ENCODE peak calls at places on chromosomes 2 and 18, in six cellular contexts. H is upper lobe of right lung, R is OCI-LY7, N is endodermal cell, Z is HCT116, V is colonic mucosa. D is an unnamed sample. For H3K4me1, the result is how much of the 10 kb centered on the place peaks cover.

GRCh38 chr18:78561757-78562445 is 417.7 kb upstream of the SALL3 start:
- DNase-seq in H (no peak), R (no peak), N (no peak), Z (no peak), V (no peak), D (no peak)

GRCh38 chr2:45399040-45399784 is 211.9 kb downstream of the SRBD1 start:
- DNase-seq in H (no peak), R (no peak), N (no peak), Z (no peak), V (no peak), D (no peak)

GRCh38 chr2:100186126-100186525 is 43.7 kb upstream of the AFF3 start:
- DNase-seq in H (peak), R (no peak), N (no peak), Z (no peak), V (no peak), D (no peak)

GRCh38 chr2:86468162-86469033 is 27.2 kb downstream of the KDM3A start:
- DNase-seq in H (no peak), R (no peak), N (no peak), Z (no peak), V (no peak), D (no peak)

GRCh38 chr2:72859831-72860262 is 27.4 kb upstream of the SPR start:
- DNase-seq in H (no peak), R (peak), N (peak), Z (peak), V (peak), D (peak)

GRCh38 chr18:55239764-55240163 is 280.5 kb upstream of the CCDC68 start:
- DNase-seq in H (no peak), R (no peak), N (no peak), Z (no peak), V (no peak), D (no peak)

GRCh38 chr2:239444626-239445625 is 44.1 kb upstream of the HDAC4 start:
- DNase-seq in H (peak), R (no peak), N (no peak), Z (no peak), V (no peak), D (no peak)

GRCh38 chr2:236073867-236074655 is 94.1 kb downstream of the GBX2 start:
- DNase-seq in H (no peak), R (no peak), N (no peak), Z (no peak), V (no peak), D (no peak)

GRCh38 chr2:223688094-223688835 is 86.1 kb upstream of the SCG2 start:
- DNase-seq in H (no peak), R (no peak), N (peak), Z (no peak), V (no peak), D (no peak)

GRCh38 chr2:105308785-105309540 is 20.6 kb downstream of the TGFBRAP1 start:
- DNase-seq in H (no peak), R (no peak), N (no peak), Z (no peak), V (no peak), D (no peak)

GRCh38 chr2:27123302-27124150 is at the start of gene ABHD1:
- DNase-seq in H (peak), R (peak), N (peak), Z (no peak), V (peak), D (no peak)

GRCh38 chr2:65030481-65030880 is 25.7 kb upstream of the CEP68 start:
- DNase-seq in H (no peak), R (peak), N (no peak), Z (no peak), V (peak), D (no peak)

GRCh38 chr2:174023591-174024523 is 58.7 kb upstream of the SP3 start:
- DNase-seq in H (peak), R (no peak), N (peak), Z (peak), V (no peak), D (no peak)

GRCh38 chr2:43360137-43360536 is 133.7 kb upstream of the ZFP36L2 start:
- DNase-seq in H (no peak), R (no peak), N (no peak), Z (no peak), V (no peak), D (no peak)

GRCh38 chr2:230129343-230129742 is 60.6 kb upstream of the SLC16A14 start:
- DNase-seq in H (no peak), R (no peak), N (no peak), Z (no peak), V (no peak), D (no peak)

GRCh38 chr18:55435592-55435991 is 152.4 kb downstream of the TCF4 start:
- DNase-seq in H (no peak), R (no peak), N (no peak), Z (no peak), V (no peak), D (no peak)

GRCh38 chr2:62369549-62370164 is 136.3 kb downstream of the TMEM17 start:
- DNase-seq in H (no peak), R (no peak), N (no peak), Z (no peak), V (peak), D (no peak)

GRCh38 chr2:226362991-226363390 is 436.6 kb downstream of the IRS1 start:
- DNase-seq in H (no peak), R (no peak), N (no peak), Z (no peak), V (no peak), D (no peak)

GRCh38 chr2:99865217-99865569 is 277.2 kb downstream of the AFF3 start:
- DNase-seq in H (no peak), R (no peak), N (no peak), Z (no peak), V (no peak), D (no peak)

GRCh38 chr18:710418-711300 is 1.8 kb downstream of the ENOSF1 start:
- DNase-seq in H (no peak), R (no peak), N (no peak), Z (no peak), V (no peak), D (no peak)

GRCh38 chr2:219282943-219283581 is 3.9 kb downstream of the DNAJB2 start:
- DNase-seq in H (peak), R (no peak), N (no peak), Z (no peak), V (no peak), D (no peak)

GRCh38 chr2:66331176-66331575 is 103.7 kb upstream of the MEIS1 start:
- DNase-seq in H (no peak), R (no peak), N (no peak), Z (no peak), V (no peak), D (no peak)

GRCh38 chr18:30987479-30988241 is 54.9 kb downstream of the DSC3 start:
- DNase-seq in H (no peak), R (no peak), N (no peak), Z (peak), V (peak), D (no peak)

GRCh38 chr2:43088148-43089073 is 138.0 kb downstream of the ZFP36L2 start:
- DNase-seq in H (no peak), R (no peak), N (no peak), Z (no peak), V (no peak), D (no peak)

GRCh38 chr2:185608799-185609198 is 129.8 kb upstream of the FSIP2 start:
- DNase-seq in H (no peak), R (peak), N (no peak), Z (peak), V (no peak), D (no peak)

GRCh38 chr2:42973771-42974170 is 181.4 kb upstream of the HAAO start:
- DNase-seq in H (peak), R (no peak), N (no peak), Z (no peak), V (no peak), D (peak)

GRCh38 chr2:159201321-159202063 is 85.0 kb downstream of the WDSUB1 start:
- DNase-seq in H (no peak), R (no peak), N (no peak), Z (no peak), V (no peak), D (no peak)

GRCh38 chr2:29420484-29420883 is 305.3 kb downstream of the CLIP4 start:
- DNase-seq in H (no peak), R (no peak), N (no peak), Z (no peak), V (no peak), D (no peak)

DNA sequence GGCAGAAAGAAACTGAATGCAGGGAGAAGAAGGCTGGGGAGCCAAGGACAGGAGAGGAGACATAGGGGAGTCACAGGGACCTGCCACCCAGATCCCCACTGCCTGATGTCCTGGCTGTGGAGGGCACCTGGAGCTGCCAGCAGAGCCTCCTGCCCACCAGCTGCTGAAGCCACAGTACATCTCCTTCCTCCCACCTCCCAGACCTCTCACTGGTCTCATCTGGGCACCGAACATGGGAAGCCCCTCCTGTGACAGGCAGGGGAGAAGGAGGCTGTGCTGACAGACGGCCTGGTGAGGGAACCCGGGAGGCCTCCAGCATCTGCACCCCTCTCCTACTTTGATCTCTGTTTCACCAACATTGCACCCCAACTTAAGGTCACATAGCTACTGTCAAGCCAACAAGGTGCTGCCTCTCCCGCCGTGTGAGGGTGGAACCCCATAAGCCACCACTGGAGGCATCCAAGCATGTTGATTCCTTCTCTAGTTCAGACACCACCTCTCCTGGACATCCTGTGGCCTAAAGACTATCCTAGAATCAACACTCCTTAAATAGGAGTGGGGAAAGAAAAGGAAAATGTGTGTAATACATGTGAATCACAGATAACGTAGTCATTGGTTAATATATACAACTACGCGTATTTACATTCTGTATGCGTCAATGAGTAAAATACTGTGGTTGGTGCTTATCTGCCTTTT is 3.6 kb upstream of the RNPEPL1 start:
- DNase-seq in H (no peak), R (peak), N (peak), Z (no peak), V (peak), D (no peak)
- TF ChIP-seq CTCF in H (no peak), R (peak), N (peak), Z (peak), V (no peak), D (no peak)

DNA sequence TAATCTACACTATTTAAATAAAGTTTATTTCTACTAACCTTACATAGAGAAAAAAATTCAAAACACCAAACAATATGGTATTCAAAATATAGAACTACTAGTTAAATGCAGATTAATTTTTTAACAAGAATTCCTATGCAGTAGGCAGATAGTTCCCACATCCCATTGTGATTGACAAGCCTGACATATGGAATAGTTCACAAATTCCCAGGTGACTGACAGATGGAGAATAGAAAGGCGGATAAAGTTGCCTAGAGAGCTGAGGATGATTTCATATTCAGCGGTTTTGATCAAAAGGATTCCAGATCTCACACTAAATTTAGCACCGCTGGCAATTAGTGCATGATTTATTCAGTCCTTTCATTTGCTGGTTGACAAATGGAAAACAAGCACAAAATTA is 733.8 kb upstream of the POU3F3 start:
- DNase-seq in H (no peak), R (no peak), N (no peak), Z (no peak), V (no peak), D (no peak)
- H3K27ac ChIP-seq in H (no peak), R (no peak), N (no peak), Z (no peak), V (no peak), D (no peak)

DNA sequence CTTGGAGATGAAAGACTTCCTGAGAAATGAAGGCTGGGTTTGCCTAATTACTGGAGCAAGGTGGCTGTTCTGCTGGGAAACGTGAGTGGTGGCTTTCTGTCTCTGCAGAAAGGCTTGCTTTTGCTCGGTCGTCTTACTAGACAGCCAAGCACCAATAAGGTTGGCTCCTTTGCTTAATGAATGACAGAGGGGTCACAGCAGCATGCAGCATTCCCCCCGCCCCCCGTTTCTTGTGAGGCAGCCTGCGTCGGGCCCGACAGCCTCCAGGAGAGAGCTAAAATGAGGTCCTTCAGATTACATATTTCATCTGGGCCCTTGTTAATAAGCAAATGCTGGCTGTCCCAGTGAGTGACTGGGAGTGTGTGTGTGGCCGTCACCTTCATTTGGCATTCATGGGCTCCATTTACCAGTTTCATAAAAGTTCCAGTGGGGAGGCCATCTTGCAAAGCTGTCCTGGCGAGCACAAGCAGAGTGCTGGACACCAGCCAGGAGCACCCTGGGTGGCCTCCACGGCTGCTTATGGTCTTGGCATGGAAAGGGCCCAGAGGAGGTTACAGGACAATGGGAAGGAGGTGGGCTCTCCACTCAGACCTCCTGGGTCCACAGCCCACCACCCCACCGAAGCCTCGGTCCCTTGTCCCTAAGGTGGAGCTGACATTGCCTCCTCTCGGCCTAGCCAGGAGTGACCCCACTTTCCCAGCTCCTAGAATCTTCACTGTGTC is 37.2 kb downstream of the ODC1 start:
- DNase-seq in H (no peak), R (peak), N (no peak), Z (no peak), V (no peak), D (no peak)
- H3K4me1 ChIP-seq in H (under half), R (half or more), N (under half), Z (under half), V (under half), D (under half)

DNA sequence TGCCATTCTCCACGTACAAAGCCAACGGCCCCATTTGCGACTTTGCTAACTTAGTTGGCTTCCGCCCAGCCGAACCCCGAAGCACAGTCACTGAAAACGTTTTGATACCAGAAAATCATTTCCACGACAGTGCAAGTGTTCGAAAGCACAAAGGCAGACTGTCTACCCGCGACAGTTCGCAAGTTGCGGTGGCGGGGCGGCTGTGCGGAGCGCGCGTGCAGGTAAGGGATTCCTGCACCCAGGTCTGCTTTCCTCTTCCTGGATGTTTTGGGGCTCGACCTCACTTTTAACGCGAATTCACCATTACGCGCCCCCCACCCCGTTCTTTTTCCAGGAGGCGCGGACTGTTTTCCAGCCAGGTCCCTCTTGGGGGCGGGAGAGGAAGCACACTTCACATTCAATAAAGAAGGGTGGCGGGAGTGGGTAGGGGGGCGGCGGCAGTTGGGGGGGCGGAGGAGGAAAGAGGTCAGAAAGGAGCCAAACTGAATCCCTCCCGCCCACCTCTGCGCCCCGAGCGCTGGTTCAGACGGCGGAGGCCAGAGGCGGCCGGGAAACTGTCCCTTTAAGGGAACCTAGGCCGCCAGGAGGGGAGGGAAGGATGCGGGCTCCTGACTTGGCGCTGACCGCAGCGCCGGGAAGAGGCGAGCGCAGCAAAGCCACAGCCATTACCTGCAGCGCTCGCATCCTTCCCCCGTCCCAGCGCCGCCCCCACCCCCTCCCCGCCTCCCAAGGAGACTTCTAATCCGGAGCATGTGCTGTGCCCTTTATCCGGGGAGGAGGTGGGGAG is 107.5 kb upstream of the KCTD1 start:
- DNase-seq in H (peak), R (no peak), N (peak), Z (no peak), V (peak), D (peak)
- TF ChIP-seq CTCF in H (peak), R (no peak), N (peak), Z (no peak), V (no peak), D (peak)

GRCh38 chr2:55809875-55810620 is 113.5 kb downstream of the EFEMP1 start:
- DNase-seq in H (no peak), R (no peak), N (no peak), Z (no peak), V (no peak), D (no peak)
- H3K27ac ChIP-seq in H (no peak), R (no peak), N (no peak), Z (no peak), V (no peak), D (no peak)

DNA sequence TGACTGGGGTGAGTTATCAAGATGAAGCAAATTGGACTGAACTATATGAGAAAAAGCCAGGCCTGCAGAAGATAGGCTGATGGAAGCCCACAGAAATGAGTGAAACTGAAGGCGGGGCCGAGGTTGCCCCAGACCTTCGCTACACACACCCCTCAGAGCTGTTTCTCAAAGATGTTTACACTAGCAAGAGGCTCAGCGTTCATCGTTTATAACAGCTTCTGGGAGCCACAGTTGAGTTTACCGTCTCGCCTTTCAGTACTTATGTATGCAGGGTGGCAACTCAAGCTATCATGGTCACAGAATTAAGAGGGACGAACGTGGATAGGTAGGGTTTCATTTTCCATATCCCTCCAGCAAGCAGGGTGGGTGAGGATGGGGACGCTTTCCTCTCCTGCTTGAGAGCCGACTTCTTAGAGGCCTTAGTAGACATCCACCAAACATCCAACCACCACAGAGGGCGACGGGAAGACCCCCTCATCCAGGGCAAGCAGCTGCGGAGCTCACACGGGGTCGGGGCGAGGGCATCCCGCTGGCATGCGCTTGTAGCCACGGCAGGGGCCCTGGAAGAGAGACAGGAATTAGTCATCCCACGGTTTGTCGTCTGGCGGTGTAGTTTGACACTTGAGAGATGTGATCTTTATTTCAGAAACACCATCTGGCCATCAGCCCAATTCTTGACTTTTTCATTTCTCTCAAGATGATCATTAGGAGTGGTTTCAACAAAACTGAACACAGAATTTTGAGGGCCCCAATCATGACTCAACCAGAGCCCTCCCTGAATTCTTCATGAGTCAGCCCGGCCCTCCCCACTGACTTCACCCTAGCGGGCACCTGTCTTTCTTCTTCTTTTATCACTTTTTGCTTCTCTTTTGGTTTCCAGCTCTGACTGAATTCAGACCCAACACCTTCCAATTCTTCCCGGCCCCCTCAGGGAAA is 109.1 kb upstream of the CTDP1 start:
- DNase-seq in H (no peak), R (no peak), N (peak), Z (peak), V (peak), D (no peak)
- H3K4me1 ChIP-seq in H (under half), R (under half), N (under half), Z (under half), V (under half), D (under half)

DNA sequence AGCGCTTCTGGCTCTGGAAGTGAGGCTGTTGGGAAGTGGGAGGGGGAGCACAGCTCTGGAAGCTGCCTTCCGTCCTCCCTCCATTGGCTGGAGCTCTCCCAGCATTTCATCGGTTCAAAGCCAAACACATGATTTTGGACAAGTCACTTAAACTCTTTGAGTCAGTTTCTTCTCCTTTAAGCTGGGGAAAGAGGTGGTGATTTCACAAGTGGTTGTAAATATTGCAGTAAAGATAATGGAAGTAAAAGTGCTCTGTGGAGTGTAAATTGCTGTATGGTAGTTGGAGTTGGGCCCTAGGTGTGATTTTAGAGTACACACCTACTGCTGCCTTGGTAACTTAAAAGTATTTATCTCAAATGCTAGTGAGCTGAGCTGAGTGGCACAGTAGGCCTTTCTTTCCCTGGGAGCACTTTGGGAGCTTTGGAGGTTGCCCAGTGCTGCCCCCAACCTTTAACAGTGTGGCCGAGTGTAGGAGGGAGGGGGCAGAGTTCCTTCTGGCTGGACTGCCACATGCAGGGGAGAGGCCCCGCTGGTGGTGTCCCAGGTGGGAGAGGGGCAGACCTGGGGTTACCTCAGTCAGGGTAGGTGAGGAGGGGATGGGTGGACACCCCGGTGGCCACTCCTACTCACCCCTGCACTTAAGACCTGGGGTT is 54.7 kb downstream of the ASAP2 start:
- DNase-seq in H (no peak), R (no peak), N (no peak), Z (no peak), V (no peak), D (peak)
- TF ChIP-seq CTCF in H (no peak), R (no peak), N (peak), Z (no peak), V (no peak), D (no peak)

GRCh38 chr2:25379535-25379934 is 37.8 kb upstream of the DNMT3A start:
- DNase-seq in H (peak), R (no peak), N (peak), Z (no peak), V (no peak), D (no peak)
- H3K27ac ChIP-seq in H (no peak), R (peak), N (no peak), Z (no peak), V (no peak), D (no peak)

D was measured in ascending aorta.